ENCODE peak calls at places on chromosomes 12 and 14, in seven cellular contexts. F is HCT116, R is SK-N-SH, A is K562, S is GM12878, L is H1, W is HepG2. D is an unnamed sample.
A peak's percentile ranks its signal among the peaks of the same experiment; 100 is the strongest.

GRCh38 chr12:122646568-122647220 is 56.5 kb downstream of the HCAR2 start:
- DNase-seq in F (no peak), R (no peak), A (no peak), S (peak; percentile 90), L (no peak), W (no peak), D (no peak)

GRCh38 chr12:42756841-42757661 is 167.5 kb upstream of the PRICKLE1 start:
- DNase-seq in F (peak; percentile 85), R (no peak), A (no peak), S (no peak), L (peak; percentile 91), W (no peak), D (peak; percentile 93)

GRCh38 chr14:100440207-100440631 is 117.1 kb downstream of the SLC25A47 start:
- DNase-seq in F (no peak), R (peak; percentile 66), A (peak; percentile 76), S (no peak), L (peak; percentile 31), W (peak; percentile 73), D (peak; percentile 90)

GRCh38 chr12:90842477-90842876 is 112.5 kb downstream of the CCER1 start:
- DNase-seq in F (no peak), R (no peak), A (no peak), S (no peak), L (peak; percentile 5), W (no peak), D (no peak)

GRCh38 chr14:37924622-37925021 is 283.1 kb upstream of the SSTR1 start:
- DNase-seq in F (no peak), R (no peak), A (no peak), S (no peak), L (no peak), W (no peak), D (no peak)

GRCh38 chr12:69502342-69503081 is 32.3 kb downstream of the FRS2 start:
- DNase-seq in F (peak; percentile 52), R (no peak), A (no peak), S (no peak), L (no peak), W (no peak), D (no peak)

GRCh38 chr12:54411398-54412241 is 7.4 kb downstream of the ITGA5 start:
- DNase-seq in F (no peak), R (no peak), A (peak; percentile 76), S (no peak), L (no peak), W (no peak), D (no peak)

GRCh38 chr12:48853228-48853688 is 1.3 kb upstream of the DDX23 start:
- DNase-seq in F (peak; percentile 83), R (peak; percentile 74), A (peak; percentile 79), S (peak; percentile 77), L (peak; percentile 49), W (peak; percentile 88), D (peak; percentile 95)

GRCh38 chr12:106780010-106780625 is 5.6 kb downstream of the RIC8B start:
- DNase-seq in F (no peak), R (peak; percentile 42), A (peak; percentile 71), S (no peak), L (no peak), W (no peak), D (no peak)

GRCh38 chr14:85562630-85563029 is 32.7 kb downstream of the FLRT2 start:
- DNase-seq in F (no peak), R (no peak), A (no peak), S (no peak), L (no peak), W (no peak), D (no peak)

GRCh38 chr12:108340037-108340436 is 926 bp upstream of the CMKLR1 start:
- DNase-seq in F (no peak), R (no peak), A (no peak), S (no peak), L (no peak), W (no peak), D (no peak)

GRCh38 chr12:108333898-108334699 is 5.0 kb downstream of the CMKLR1 start:
- DNase-seq in F (no peak), R (no peak), A (no peak), S (peak; percentile 84), L (no peak), W (no peak), D (no peak)

GRCh38 chr12:108335349-108336119 is 3.6 kb downstream of the CMKLR1 start:
- DNase-seq in F (no peak), R (no peak), A (no peak), S (peak; percentile 94), L (no peak), W (no peak), D (no peak)

GRCh38 chr12:108338915-108339657 is at the start of gene CMKLR1:
- DNase-seq in F (no peak), R (peak; percentile 78), A (peak; percentile 34), S (no peak), L (no peak), W (no peak), D (no peak)

DNA sequence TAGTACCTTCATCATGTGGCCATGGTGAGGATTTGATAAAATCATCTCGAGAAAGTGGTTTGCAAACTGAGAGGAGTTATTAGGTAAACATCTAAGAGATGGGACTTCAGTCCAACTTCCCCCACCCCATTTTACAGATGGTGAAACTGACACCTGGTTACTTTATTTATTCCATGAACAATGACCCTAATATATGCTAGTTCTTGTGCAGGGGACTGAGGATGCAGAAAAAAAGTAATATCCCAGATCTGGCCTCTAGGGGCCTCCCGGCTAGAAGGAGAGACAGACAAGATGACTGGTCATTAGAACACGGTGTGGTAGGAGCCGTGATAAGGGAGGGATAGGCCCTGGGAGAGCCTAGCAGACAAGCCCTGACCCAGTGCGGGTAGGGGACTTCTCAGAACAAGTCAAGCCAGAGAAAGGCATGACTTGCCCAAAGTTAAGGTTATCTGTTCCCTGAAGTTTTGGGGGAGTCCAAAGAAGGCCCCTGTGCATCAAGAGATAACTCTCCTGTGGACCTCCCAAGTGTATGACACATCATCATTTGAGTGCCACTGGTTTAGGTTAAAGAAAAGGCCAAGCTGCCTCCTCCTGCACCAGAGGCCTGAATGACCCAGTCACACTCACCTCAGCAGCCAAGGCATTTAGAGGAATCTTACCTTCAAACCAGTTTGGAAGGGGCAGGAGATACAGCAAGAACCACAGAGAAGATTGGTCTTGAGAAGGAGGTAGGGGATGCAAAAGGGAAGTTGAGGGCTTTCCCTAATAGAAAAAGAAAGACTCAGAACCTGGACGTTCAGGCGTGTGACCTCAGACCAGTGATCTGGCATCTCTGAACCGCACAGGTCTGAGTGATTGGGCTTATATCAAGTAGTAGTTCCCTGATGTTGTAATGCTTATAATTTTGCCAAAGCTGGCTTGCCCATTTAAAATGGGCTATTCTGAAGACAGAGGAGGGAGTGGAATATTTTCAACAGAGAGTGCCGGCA is 1.6 kb downstream of the CMKLR1 start:
- DNase-seq in F (peak; percentile 21), R (peak; percentile 72), A (peak; percentile 94), S (no peak), L (no peak), W (peak; percentile 26), D (peak; percentile 31)
- TF ChIP-seq JUND in F (no peak), R (no peak), A (peak; percentile 61), S (no peak), L (no peak), W (no peak), D (no peak)

GRCh38 chr12:125403145-125403789 is 338.0 kb downstream of the AACS start:
- DNase-seq in F (peak; percentile 44), R (peak; percentile 29), A (peak; percentile 30), S (no peak), L (peak; percentile 64), W (peak; percentile 34), D (peak; percentile 18)
- TF ChIP-seq JUND in F (no peak), R (no peak), A (no peak), S (no peak), L (no peak), W (no peak), D (no peak)

DNA sequence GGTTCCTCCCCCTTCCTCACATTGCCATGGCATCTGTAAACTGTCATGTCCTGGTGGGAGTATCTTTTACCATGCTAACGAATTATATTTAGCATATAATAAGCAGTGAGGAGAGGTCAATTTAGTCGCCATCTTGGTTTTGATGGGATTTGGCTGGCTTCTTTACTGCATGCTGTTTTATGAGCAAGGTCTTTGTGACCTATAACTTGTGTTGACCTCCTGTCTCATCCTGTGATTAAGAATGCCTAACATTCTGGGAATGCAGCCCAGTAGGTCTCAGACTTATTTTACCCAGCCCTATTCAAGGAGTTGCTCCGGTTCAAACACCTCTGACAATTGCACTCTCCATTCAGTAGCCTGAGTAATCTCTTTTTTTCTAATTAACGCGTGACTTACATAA is 2.1 kb upstream of the EIF4B start:
- DNase-seq in F (no peak), R (no peak), A (no peak), S (no peak), L (no peak), W (no peak), D (no peak)
- TF ChIP-seq JUND in F (no peak), R (no peak), A (no peak), S (no peak), L (no peak), W (no peak), D (no peak)

DNA sequence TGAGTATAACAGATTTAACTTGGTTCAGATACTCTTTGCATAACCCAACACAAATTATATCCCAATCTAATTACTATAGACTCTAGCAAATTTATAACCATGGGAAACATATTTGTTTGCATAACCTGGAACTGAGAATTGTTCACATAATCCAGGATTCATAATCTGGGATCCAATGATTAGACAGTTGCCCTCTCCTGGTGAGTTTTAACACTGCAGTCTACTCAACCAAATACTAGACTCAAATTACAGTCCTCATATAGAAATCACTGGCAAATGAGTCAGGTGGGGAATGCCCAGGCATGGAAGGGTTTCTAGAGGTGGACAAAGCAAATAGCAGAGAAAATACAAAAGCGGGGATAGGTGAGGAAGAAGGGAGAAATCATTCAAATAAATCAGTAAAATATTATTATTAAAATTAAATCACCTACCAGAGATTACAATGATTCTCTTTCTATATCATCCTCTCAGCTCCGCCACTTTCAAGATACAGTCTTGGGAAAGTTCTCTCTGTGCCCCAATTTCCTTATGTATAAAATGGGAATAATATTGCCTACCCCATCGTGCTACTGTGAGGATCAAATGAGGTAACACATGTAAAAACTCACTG is 9.4 kb downstream of the GCH1 start:
- DNase-seq in F (peak; percentile 39), R (peak; percentile 51), A (peak; percentile 22), S (no peak), L (no peak), W (peak; percentile 50), D (peak; percentile 74)
- TF ChIP-seq JUND in F (no peak), R (no peak), A (no peak), S (no peak), L (no peak), W (no peak), D (no peak)

D was measured in T47D.